ENCODE peak calls at places on chromosomes 13 and 19, in four cellular contexts. One of them, this sample, is unnamed.

GRCh38 chr19:15780595-15781418 is 6.7 kb upstream of the OR10H5 start:
- DNase-seq in GM12878: no peak
- DNase-seq in SK-N-SH: no peak
- DNase-seq in K562: no peak
- DNase-seq in this sample: no peak

GRCh38 chr13:27039171-27039701 is 132.4 kb downstream of the USP12 start:
- DNase-seq in GM12878: no peak
- DNase-seq in SK-N-SH: no peak
- DNase-seq in K562: no peak
- DNase-seq in this sample: no peak

GRCh38 chr13:47621931-47622330 is 379.1 kb downstream of the SUCLA2 start:
- DNase-seq in GM12878: no peak
- DNase-seq in SK-N-SH: no peak
- DNase-seq in K562: no peak
- DNase-seq in this sample: no peak

GRCh38 chr19:10737680-10738079 is 19.8 kb downstream of the DNM2 start:
- DNase-seq in GM12878: no peak
- DNase-seq in SK-N-SH: no peak
- DNase-seq in K562: no peak
- DNase-seq in this sample: no peak

GRCh38 chr19:58477130-58477529 is 978 bp downstream of the ZNF446 start:
- DNase-seq in GM12878: no peak
- DNase-seq in SK-N-SH: no peak
- DNase-seq in K562: no peak
- DNase-seq in this sample: no peak

GRCh38 chr13:74528751-74529513 is 394.7 kb upstream of the KLF12 start:
- DNase-seq in GM12878: no peak
- DNase-seq in SK-N-SH: no peak
- DNase-seq in K562: no peak
- DNase-seq in this sample: no peak

GRCh38 chr13:113970810-113971470 is 2.9 kb downstream of the C13orf46 start:
- DNase-seq in GM12878: no peak
- DNase-seq in SK-N-SH: no peak
- DNase-seq in K562: no peak
- DNase-seq in this sample: no peak

GRCh38 chr19:28426902-28427232 is 786.1 kb downstream of the UQCRFS1 start:
- DNase-seq in GM12878: no peak
- DNase-seq in SK-N-SH: no peak
- DNase-seq in K562: peak; percentile 36
- DNase-seq in this sample: no peak

GRCh38 chr13:46041335-46041934 is 11.1 kb downstream of the ZC3H13 start:
- DNase-seq in GM12878: no peak
- DNase-seq in SK-N-SH: no peak
- DNase-seq in K562: no peak
- DNase-seq in this sample: no peak

GRCh38 chr19:48090281-48090802 is 20.3 kb downstream of the PLA2G4C start:
- DNase-seq in GM12878: no peak
- DNase-seq in SK-N-SH: no peak
- DNase-seq in K562: no peak
- DNase-seq in this sample: no peak

GRCh38 chr13:42354246-42355117 is 82.5 kb downstream of the AKAP11 start:
- DNase-seq in GM12878: peak; percentile 53
- DNase-seq in SK-N-SH: no peak
- DNase-seq in K562: peak; percentile 2
- DNase-seq in this sample: no peak

GRCh38 chr19:13865578-13866462 is 11.1 kb upstream of the NANOS3 start:
- DNase-seq in GM12878: no peak
- DNase-seq in SK-N-SH: peak; percentile 81
- DNase-seq in K562: no peak
- DNase-seq in this sample: no peak

GRCh38 chr13:71149498-71150363 is 717.3 kb downstream of the DACH1 start:
- DNase-seq in GM12878: no peak
- DNase-seq in SK-N-SH: no peak
- DNase-seq in K562: no peak
- DNase-seq in this sample: no peak

GRCh38 chr19:5048727-5049553 is 80.0 kb downstream of the KDM4B start:
- DNase-seq in GM12878: no peak
- DNase-seq in SK-N-SH: peak; percentile 67
- DNase-seq in K562: no peak
- DNase-seq in this sample: no peak

GRCh38 chr19:5102520-5102919 is 133.6 kb downstream of the KDM4B start:
- DNase-seq in GM12878: no peak
- DNase-seq in SK-N-SH: no peak
- DNase-seq in K562: no peak
- DNase-seq in this sample: no peak

GRCh38 chr13:49308977-49309408 is 61.3 kb downstream of the CDADC1 start:
- DNase-seq in GM12878: no peak
- DNase-seq in SK-N-SH: no peak
- DNase-seq in K562: no peak
- DNase-seq in this sample: no peak

GRCh38 chr19:2661615-2662014 is 40.9 kb downstream of the GNG7 start:
- DNase-seq in GM12878: no peak
- DNase-seq in SK-N-SH: no peak
- DNase-seq in K562: peak; percentile 47
- DNase-seq in this sample: peak; percentile 22

GRCh38 chr19:16836115-16836905 is 7.1 kb downstream of the SIN3B start:
- DNase-seq in GM12878: peak; percentile 46
- DNase-seq in SK-N-SH: no peak
- DNase-seq in K562: peak; percentile 72
- DNase-seq in this sample: no peak

GRCh38 chr13:100520936-100521765 is 67.4 kb downstream of the GGACT start:
- DNase-seq in GM12878: no peak
- DNase-seq in SK-N-SH: no peak
- DNase-seq in K562: no peak
- DNase-seq in this sample: no peak

GRCh38 chr13:35818577-35819165 is 312.5 kb downstream of the DCLK1 start:
- DNase-seq in GM12878: no peak
- DNase-seq in SK-N-SH: peak; percentile 51
- DNase-seq in K562: peak; percentile 14
- DNase-seq in this sample: peak; percentile 26

GRCh38 chr13:100818706-100819105 is 144.1 kb upstream of the TMTC4 start:
- DNase-seq in GM12878: no peak
- DNase-seq in SK-N-SH: no peak
- DNase-seq in K562: no peak
- DNase-seq in this sample: no peak

GRCh38 chr19:10611907-10612306 is 13.4 kb upstream of the SLC44A2 start:
- DNase-seq in GM12878: no peak
- DNase-seq in SK-N-SH: no peak
- DNase-seq in K562: no peak
- DNase-seq in this sample: no peak

GRCh38 chr13:33524086-33524485 is 238.5 kb upstream of the STARD13 start:
- DNase-seq in GM12878: no peak
- DNase-seq in SK-N-SH: no peak
- DNase-seq in K562: no peak
- DNase-seq in this sample: no peak

GRCh38 chr13:67277581-67277980 is 47.4 kb upstream of the PCDH9 start:
- DNase-seq in GM12878: no peak
- DNase-seq in SK-N-SH: no peak
- DNase-seq in K562: no peak
- DNase-seq in this sample: no peak

GRCh38 chr19:4067396-4068057 is 828 bp upstream of the ZBTB7A start:
- DNase-seq in GM12878: no peak
- DNase-seq in SK-N-SH: peak; percentile 84
- DNase-seq in K562: peak; percentile 69
- DNase-seq in this sample: no peak

GRCh38 chr19:6018786-6019185 is 40.8 kb upstream of the RANBP3 start:
- DNase-seq in GM12878: no peak
- DNase-seq in SK-N-SH: peak; percentile 56
- DNase-seq in K562: peak; percentile 46
- DNase-seq in this sample: no peak

GRCh38 chr13:45873491-45874360 is 22.2 kb upstream of the SIAH3 start:
- DNase-seq in GM12878: no peak
- DNase-seq in SK-N-SH: no peak
- DNase-seq in K562: no peak
- DNase-seq in this sample: peak; percentile 50

GRCh38 chr13:33388254-33388998 is 102.9 kb upstream of the STARD13 start:
- DNase-seq in GM12878: no peak
- DNase-seq in SK-N-SH: no peak
- DNase-seq in K562: peak; percentile 2
- DNase-seq in this sample: peak; percentile 23

GRCh38 chr13:42981317-42981716 is 10.7 kb downstream of the EPSTI1 start:
- DNase-seq in GM12878: no peak
- DNase-seq in SK-N-SH: no peak
- DNase-seq in K562: no peak
- DNase-seq in this sample: no peak

GRCh38 chr13:75165543-75166230 is 316.3 kb downstream of the TBC1D4 start:
- DNase-seq in GM12878: no peak
- DNase-seq in SK-N-SH: no peak
- DNase-seq in K562: no peak
- DNase-seq in this sample: no peak

GRCh38 chr13:46332772-46333171 is 54.3 kb downstream of the RUBCNL start:
- DNase-seq in GM12878: no peak
- DNase-seq in SK-N-SH: no peak
- DNase-seq in K562: no peak
- DNase-seq in this sample: no peak

GRCh38 chr19:46487802-46488445 is 7.7 kb downstream of the PNMA8B start:
- DNase-seq in GM12878: no peak
- DNase-seq in SK-N-SH: peak; percentile 89
- DNase-seq in K562: peak; percentile 80
- DNase-seq in this sample: peak; percentile 29

DNA sequence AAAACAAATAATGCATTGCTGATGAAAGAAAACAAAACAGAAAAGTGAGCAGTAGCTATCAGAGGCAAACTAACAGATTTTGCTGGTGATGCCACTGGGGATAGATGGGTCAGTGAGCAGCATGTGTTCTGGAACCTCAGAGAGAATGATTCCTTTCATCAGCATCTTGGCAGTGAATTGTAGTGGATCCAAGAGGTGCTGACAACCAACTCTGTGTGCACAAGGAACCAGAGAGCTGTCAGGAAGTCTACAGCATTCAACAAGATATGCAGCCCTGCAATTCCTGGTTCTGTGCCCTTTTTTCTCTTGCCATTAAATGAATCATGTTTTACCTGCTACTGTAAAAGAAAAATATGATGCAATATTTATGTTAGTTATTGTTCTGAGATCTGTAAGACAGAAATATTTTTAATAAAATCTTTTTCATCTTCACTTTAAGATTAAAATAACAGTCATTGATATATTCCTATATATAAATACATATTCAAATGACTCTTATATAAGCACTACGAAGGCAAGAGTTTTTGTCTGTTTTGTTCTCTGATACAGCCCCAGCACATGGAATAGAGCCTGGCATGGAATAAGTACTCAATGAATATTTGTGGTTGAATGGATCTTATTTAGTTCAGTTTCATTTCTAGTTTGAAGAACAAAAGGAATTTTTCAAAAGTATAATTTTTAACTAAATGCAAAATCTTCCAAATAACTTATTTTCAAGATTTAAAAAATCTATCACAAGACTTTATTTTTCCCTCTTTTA is 80.8 kb downstream of the FREM2 start:
- DNase-seq in GM12878: no peak
- DNase-seq in SK-N-SH: no peak
- DNase-seq in K562: no peak
- DNase-seq in this sample: no peak
- TF ChIP-seq SIN3A in GM12878: no peak
- TF ChIP-seq SIN3A in SK-N-SH: no peak
- TF ChIP-seq SIN3A in K562: no peak
- TF ChIP-seq SIN3A in this sample: no peak

DNA sequence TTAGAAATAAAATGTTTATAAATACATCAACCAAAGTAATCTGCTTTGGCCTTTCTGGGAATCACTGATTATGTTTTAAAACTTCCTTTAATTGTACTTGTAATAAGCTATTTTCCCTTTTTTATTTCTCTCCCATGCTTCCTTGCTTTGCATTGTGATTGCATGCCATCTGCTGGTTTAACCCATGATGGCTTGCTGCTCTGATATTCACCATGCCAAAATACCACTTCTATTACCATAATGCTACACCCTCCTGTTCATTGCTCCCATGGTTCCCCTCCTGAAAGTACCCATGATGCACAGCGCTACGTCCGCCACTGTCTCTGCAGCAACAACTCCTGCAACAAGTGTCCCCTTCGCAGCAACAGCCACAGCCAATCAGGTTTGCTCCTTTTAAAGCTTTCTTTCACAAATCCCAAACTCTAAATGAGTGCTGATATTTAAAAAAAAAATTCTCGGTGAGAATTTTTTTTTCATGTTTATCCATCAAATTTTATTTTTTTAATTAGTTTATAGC is 67.7 kb upstream of the RAP2A start:
- DNase-seq in GM12878: no peak
- DNase-seq in SK-N-SH: no peak
- DNase-seq in K562: no peak
- DNase-seq in this sample: no peak
- TF ChIP-seq ZBTB33 in GM12878: no peak
- TF ChIP-seq ZBTB33 in SK-N-SH: no peak
- TF ChIP-seq ZBTB33 in K562: no peak
- TF ChIP-seq ZBTB33 in this sample: no peak

DNA sequence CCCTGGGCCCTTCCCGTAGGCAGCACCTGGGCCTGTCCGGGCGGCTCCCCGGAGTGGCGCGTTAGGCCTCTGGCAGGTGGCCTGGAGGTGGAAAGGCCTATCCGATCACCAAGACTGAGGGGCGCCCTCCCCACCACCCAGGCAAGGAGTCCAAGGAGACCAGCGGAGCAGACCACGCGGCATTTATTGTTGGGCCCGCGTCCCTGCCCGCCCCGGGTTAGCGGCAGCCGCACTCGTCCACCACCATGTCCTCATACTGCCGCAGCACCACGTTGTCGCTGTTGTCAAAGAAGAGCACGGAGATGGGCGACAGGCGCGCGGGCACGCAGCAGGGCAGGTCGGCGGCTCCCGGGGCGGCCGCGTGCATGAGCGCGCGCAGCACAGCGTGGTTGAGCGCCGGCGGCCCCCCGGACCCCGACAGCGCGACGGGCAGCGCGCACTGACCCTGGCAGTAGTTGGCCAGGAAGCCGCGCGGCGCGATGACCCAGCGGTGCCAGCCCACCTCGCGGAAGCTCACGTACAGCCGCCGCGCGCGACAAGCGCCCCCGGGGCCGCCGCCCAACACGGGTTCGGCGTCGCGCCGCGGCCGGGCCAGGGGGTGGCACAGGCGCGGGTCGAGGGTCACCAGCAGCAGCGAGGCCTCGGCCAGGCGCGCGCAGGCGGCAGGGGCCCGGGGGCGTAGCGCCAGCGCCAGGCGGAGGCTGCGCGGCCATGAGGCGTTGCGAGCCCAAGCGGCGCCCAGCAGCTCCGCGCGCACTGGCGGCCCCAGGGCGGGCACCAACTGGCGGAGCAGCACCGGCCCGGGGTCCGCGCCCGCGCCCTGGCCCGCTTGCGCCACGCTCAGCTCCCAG is 27.4 kb downstream of the CERS1 start:
- DNase-seq in GM12878: no peak
- DNase-seq in SK-N-SH: no peak
- DNase-seq in K562: no peak
- DNase-seq in this sample: no peak
- TF ChIP-seq CTCF in GM12878: no peak
- TF ChIP-seq CTCF in SK-N-SH: no peak
- TF ChIP-seq CTCF in K562: no peak
- TF ChIP-seq CTCF in this sample: no peak

DNA sequence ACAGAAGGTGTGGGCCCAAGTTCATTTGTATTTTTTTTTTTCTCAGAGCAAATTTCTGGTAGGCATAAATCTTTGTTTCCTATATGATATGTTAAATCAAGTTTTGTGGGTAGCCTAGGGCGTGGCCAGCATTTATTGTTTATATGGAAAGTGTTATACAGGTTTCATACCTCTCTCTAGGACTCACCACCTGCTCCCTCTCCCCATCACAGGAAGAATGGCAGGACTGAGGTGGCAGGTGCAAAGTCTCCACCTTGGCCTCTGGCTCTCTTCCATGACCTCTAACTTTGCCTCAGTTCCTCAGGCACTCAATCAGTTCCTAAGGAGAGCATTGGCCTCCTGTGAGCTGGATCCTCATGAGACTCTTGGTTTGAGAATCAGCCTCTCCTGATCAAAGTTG is 172.3 kb upstream of the TSC22D1 start:
- DNase-seq in GM12878: no peak
- DNase-seq in SK-N-SH: no peak
- DNase-seq in K562: no peak
- DNase-seq in this sample: no peak
- TF ChIP-seq SIN3A in GM12878: no peak
- TF ChIP-seq SIN3A in SK-N-SH: no peak
- TF ChIP-seq SIN3A in K562: no peak
- TF ChIP-seq SIN3A in this sample: no peak

This sample was measured in HCT116.